ENCODE peak calls at places on chromosomes 4 and X, in ten cellular contexts. Q is esophagus squamous epithelium, H is right lobe of liver, J is lower leg skin, D is HCT116, X is H54, R is uterus, S is breast epithelium, N is spleen, F is heart left ventricle. G is an unnamed sample.

GRCh38 chr4:160685729-160686128 is 1478.1 kb downstream of the FSTL5 start:
- DNase-seq in F (no peak), H (no peak), D (no peak), R (no peak), Q (no peak), N (no peak), X (no peak), J (no peak), S (no peak), G (no peak)

GRCh38 chrX:119015407-119016242 is 41.2 kb downstream of the LONRF3 start:
- DNase-seq in N (no peak), H (peak; percentile 44), D (peak; percentile 35), R (peak; percentile 43), F (peak; percentile 47), Q (no peak), X (peak; percentile 38), S (peak; percentile 48), J (peak; percentile 24), G (no peak)

GRCh38 chr4:173415885-173416658 is 17.2 kb upstream of the SCRG1 start:
- DNase-seq in S (peak; percentile 40), H (peak; percentile 57), J (peak; percentile 61), F (peak; percentile 50), X (peak; percentile 42), D (no peak), Q (peak; percentile 5), R (peak; percentile 39), N (peak; percentile 88), G (no peak)

GRCh38 chrX:108230562-108230961 is 139.0 kb downstream of the ATG4A start:
- DNase-seq in Q (no peak), X (no peak), N (no peak), F (no peak), R (no peak), S (no peak), D (no peak), H (no peak), J (no peak), G (no peak)

GRCh38 chr4:123077330-123077729 is 154.9 kb upstream of the NUDT6 start:
- DNase-seq in J (no peak), S (no peak), R (no peak), N (no peak), Q (no peak), X (no peak), H (no peak), D (no peak), F (no peak), G (no peak)

GRCh38 chr4:3783691-3784306 is 17.6 kb downstream of the ADRA2C start:
- DNase-seq in H (no peak), Q (no peak), N (no peak), D (no peak), R (no peak), J (no peak), F (no peak), S (no peak), X (no peak), G (peak; percentile 63)

GRCh38 chrX:14359316-14359715 is 170.0 kb upstream of the GLRA2 start:
- DNase-seq in S (no peak), H (no peak), N (no peak), J (no peak), R (no peak), X (no peak), F (no peak), Q (no peak), D (no peak), G (no peak)

GRCh38 chrX:130139474-130140201 is 26.0 kb downstream of the AIFM1 start:
- DNase-seq in N (no peak), S (no peak), D (no peak), X (no peak), F (no peak), Q (no peak), J (no peak), R (no peak), H (no peak), G (no peak)

GRCh38 chr4:85399270-85399669 is 75.7 kb upstream of the ARHGAP24 start:
- DNase-seq in F (no peak), H (no peak), J (no peak), X (no peak), N (no peak), Q (no peak), R (no peak), D (no peak), S (no peak), G (no peak)

GRCh38 chrX:13702390-13702789 is 13.5 kb downstream of the RAB9A start:
- DNase-seq in N (no peak), X (no peak), D (no peak), F (no peak), H (no peak), J (no peak), S (no peak), Q (no peak), R (no peak), G (no peak)

GRCh38 chr4:22240814-22241213 is 275.1 kb downstream of the ADGRA3 start:
- DNase-seq in D (no peak), H (no peak), F (no peak), Q (no peak), R (no peak), J (no peak), N (no peak), S (no peak), X (no peak), G (no peak)

GRCh38 chrX:134625315-134625718 is 33.0 kb downstream of the PLAC1 start:
- DNase-seq in J (no peak), R (no peak), S (no peak), N (no peak), H (no peak), D (no peak), Q (no peak), F (no peak), X (no peak), G (no peak)

GRCh38 chr4:159175989-159176375 is 73.1 kb downstream of the RAPGEF2 start:
- DNase-seq in N (no peak), X (no peak), H (no peak), Q (no peak), D (no peak), R (no peak), F (no peak), J (no peak), S (no peak), G (no peak)

GRCh38 chr4:85039526-85039925 is 73.0 kb upstream of the WDFY3 start:
- DNase-seq in J (no peak), H (no peak), S (no peak), X (no peak), Q (no peak), D (peak; percentile 22), R (no peak), N (no peak), F (no peak), G (no peak)

GRCh38 chrX:16999275-16999674 is 52.8 kb downstream of the REPS2 start:
- DNase-seq in X (peak; percentile 3), S (no peak), D (no peak), H (no peak), R (no peak), Q (no peak), F (no peak), N (no peak), J (no peak), G (no peak)

GRCh38 chr4:87973283-87974169 is 2.0 kb upstream of the SPP1 start:
- DNase-seq in F (peak; percentile 55), X (no peak), S (peak; percentile 45), J (no peak), N (peak; percentile 66), D (peak; percentile 59), H (peak; percentile 64), R (peak; percentile 59), Q (no peak), G (no peak)

GRCh38 chrX:54550821-54551220 is 20.8 kb downstream of the GNL3L start:
- DNase-seq in S (no peak), N (no peak), R (no peak), F (no peak), H (no peak), X (no peak), J (no peak), D (no peak), Q (no peak), G (no peak)

GRCh38 chr4:145909773-145910172 is 28.9 kb downstream of the ZNF827 start:
- DNase-seq in N (no peak), H (no peak), S (peak; percentile 24), D (no peak), Q (no peak), F (peak; percentile 56), R (peak; percentile 26), J (no peak), X (no peak), G (no peak)

GRCh38 chr4:95504488-95504887 is 44.3 kb downstream of the UNC5C start:
- DNase-seq in F (no peak), S (no peak), J (no peak), D (no peak), H (no peak), R (no peak), N (no peak), Q (no peak), X (no peak), G (no peak)

GRCh38 chr4:27692098-27692679 is 831.5 kb downstream of the STIM2 start:
- DNase-seq in S (no peak), N (peak; percentile 46), J (no peak), H (no peak), X (no peak), R (no peak), Q (no peak), F (no peak), D (peak; percentile 45), G (no peak)

GRCh38 chr4:34261799-34262314 is 1982.5 kb downstream of the ARAP2 start:
- DNase-seq in X (no peak), Q (no peak), R (no peak), S (no peak), H (no peak), D (no peak), N (no peak), F (no peak), J (no peak), G (no peak)

GRCh38 chrX:150572206-150572605 is 3.8 kb downstream of the MTM1 start:
- DNase-seq in H (no peak), X (no peak), D (no peak), R (no peak), S (no peak), N (no peak), F (no peak), J (no peak), Q (no peak), G (no peak)
- TF ChIP-seq POLR2A in H (no peak), X (no peak), D (no peak), R (no peak), S (no peak), N (no peak), F (no peak), J (no peak), Q (no peak), G (no peak)

GRCh38 chr4:185773419-185773818 is 38.6 kb downstream of the SORBS2 start:
- DNase-seq in J (no peak), R (peak; percentile 20), Q (no peak), H (peak; percentile 86), F (peak; percentile 58), D (no peak), S (peak; percentile 38), N (no peak), X (no peak), G (no peak)
- TF ChIP-seq POLR2A in J (no peak), R (no peak), Q (no peak), H (no peak), F (peak; percentile 71), D (no peak), S (no peak), N (no peak), X (no peak), G (no peak)

GRCh38 chrX:1657367-1658082 is 42.7 kb downstream of the ASMT start:
- DNase-seq in S (no peak), J (no peak), R (peak; percentile 23), H (no peak), D (no peak), N (peak; percentile 86), Q (no peak), X (peak; percentile 20), F (no peak), G (no peak)
- TF ChIP-seq POLR2A in S (no peak), J (no peak), R (no peak), H (peak; percentile 15), D (no peak), N (peak; percentile 61), Q (no peak), X (no peak), F (no peak), G (peak; percentile 84)

GRCh38 chr4:110198472-110199419 is at the start of gene ELOVL6:
- DNase-seq in R (peak; percentile 66), Q (no peak), J (peak; percentile 48), D (peak; percentile 61), F (peak; percentile 69), H (peak; percentile 90), X (peak; percentile 47), S (no peak), N (peak; percentile 80), G (no peak)
- TF ChIP-seq POLR2A in R (no peak), Q (no peak), J (no peak), D (peak; percentile 70), F (no peak), H (peak; percentile 59), X (peak; percentile 9), S (no peak), N (no peak), G (no peak)

G was measured in GM12891.